ENCODE peak calls at places on chromosome 21, in eight cellular contexts. One of them, this sample, is unnamed.

GRCh38 chr21:23968008-23968407 is 1639.3 kb downstream of the MRPL39 start:
- DNase-seq in PC-3: no peak
- DNase-seq in uterus: no peak
- DNase-seq in heart right ventricle: no peak
- DNase-seq in AG04450: no peak
- DNase-seq in iPS DF 6.9: no peak
- DNase-seq in cardiac fibroblast: no peak
- DNase-seq in dorsolateral prefrontal cortex: no peak
- DNase-seq in this sample: no peak

GRCh38 chr21:44778499-44778911 is 23.1 kb downstream of the UBE2G2 start:
- DNase-seq in AG04450: no peak
- DNase-seq in heart right ventricle: no peak
- DNase-seq in dorsolateral prefrontal cortex: no peak
- DNase-seq in PC-3: peak; percentile 53
- DNase-seq in uterus: no peak
- DNase-seq in cardiac fibroblast: no peak
- DNase-seq in iPS DF 6.9: no peak
- DNase-seq in this sample: no peak

GRCh38 chr21:45644041-45644906 is 749 bp downstream of the PCBP3 start:
- DNase-seq in dorsolateral prefrontal cortex: no peak
- DNase-seq in uterus: no peak
- DNase-seq in iPS DF 6.9: no peak
- DNase-seq in heart right ventricle: peak; percentile 4
- DNase-seq in PC-3: peak; percentile 15
- DNase-seq in AG04450: no peak
- DNase-seq in cardiac fibroblast: peak; percentile 33
- DNase-seq in this sample: no peak

GRCh38 chr21:32411366-32412161 is 942 bp upstream of the EVA1C start:
- DNase-seq in uterus: peak; percentile 95
- DNase-seq in cardiac fibroblast: peak; percentile 78
- DNase-seq in heart right ventricle: peak; percentile 92
- DNase-seq in dorsolateral prefrontal cortex: peak; percentile 90
- DNase-seq in AG04450: no peak
- DNase-seq in iPS DF 6.9: no peak
- DNase-seq in PC-3: peak; percentile 66
- DNase-seq in this sample: peak; percentile 70

GRCh38 chr21:43613755-43614638 is 45.3 kb downstream of the HSF2BP start:
- DNase-seq in dorsolateral prefrontal cortex: no peak
- DNase-seq in cardiac fibroblast: peak; percentile 67
- DNase-seq in heart right ventricle: no peak
- DNase-seq in AG04450: no peak
- DNase-seq in uterus: no peak
- DNase-seq in iPS DF 6.9: no peak
- DNase-seq in PC-3: no peak
- DNase-seq in this sample: no peak

GRCh38 chr21:45590246-45590725 is 48.0 kb upstream of the SLC19A1 start:
- DNase-seq in iPS DF 6.9: no peak
- DNase-seq in cardiac fibroblast: peak; percentile 68
- DNase-seq in dorsolateral prefrontal cortex: no peak
- DNase-seq in heart right ventricle: peak; percentile 51
- DNase-seq in PC-3: peak; percentile 17
- DNase-seq in AG04450: no peak
- DNase-seq in uterus: peak; percentile 47
- DNase-seq in this sample: no peak

GRCh38 chr21:44353200-44353970 is at the start of gene TRPM2:
- DNase-seq in AG04450: no peak
- DNase-seq in uterus: no peak
- DNase-seq in cardiac fibroblast: peak; percentile 54
- DNase-seq in PC-3: no peak
- DNase-seq in dorsolateral prefrontal cortex: no peak
- DNase-seq in heart right ventricle: peak; percentile 64
- DNase-seq in iPS DF 6.9: no peak
- DNase-seq in this sample: no peak

GRCh38 chr21:43716376-43717165 is 2.4 kb upstream of the PDXK start:
- DNase-seq in heart right ventricle: no peak
- DNase-seq in uterus: no peak
- DNase-seq in PC-3: no peak
- DNase-seq in dorsolateral prefrontal cortex: no peak
- DNase-seq in cardiac fibroblast: no peak
- DNase-seq in iPS DF 6.9: no peak
- DNase-seq in AG04450: no peak
- DNase-seq in this sample: no peak

GRCh38 chr21:30193201-30193600 is 22.7 kb downstream of the CLDN8 start:
- DNase-seq in cardiac fibroblast: peak; percentile 33
- DNase-seq in PC-3: no peak
- DNase-seq in AG04450: no peak
- DNase-seq in dorsolateral prefrontal cortex: no peak
- DNase-seq in iPS DF 6.9: no peak
- DNase-seq in heart right ventricle: no peak
- DNase-seq in uterus: no peak
- DNase-seq in this sample: no peak

GRCh38 chr21:25563399-25564116 is 43.7 kb downstream of the MRPL39 start:
- DNase-seq in AG04450: no peak
- DNase-seq in uterus: no peak
- DNase-seq in PC-3: no peak
- DNase-seq in iPS DF 6.9: no peak
- DNase-seq in dorsolateral prefrontal cortex: no peak
- DNase-seq in cardiac fibroblast: no peak
- DNase-seq in heart right ventricle: no peak
- DNase-seq in this sample: no peak

GRCh38 chr21:30434033-30434631 is 4.1 kb downstream of the KRTAP13-4 start:
- DNase-seq in dorsolateral prefrontal cortex: no peak
- DNase-seq in uterus: no peak
- DNase-seq in heart right ventricle: no peak
- DNase-seq in PC-3: peak; percentile 78
- DNase-seq in AG04450: no peak
- DNase-seq in cardiac fibroblast: peak; percentile 41
- DNase-seq in iPS DF 6.9: peak; percentile 7
- DNase-seq in this sample: no peak

GRCh38 chr21:43271452-43272020 is 102.7 kb downstream of the CRYAA start:
- DNase-seq in iPS DF 6.9: no peak
- DNase-seq in uterus: no peak
- DNase-seq in cardiac fibroblast: no peak
- DNase-seq in heart right ventricle: no peak
- DNase-seq in PC-3: no peak
- DNase-seq in dorsolateral prefrontal cortex: no peak
- DNase-seq in AG04450: no peak
- DNase-seq in this sample: no peak

GRCh38 chr21:15446193-15446592 is 283.6 kb upstream of the USP25 start:
- DNase-seq in AG04450: no peak
- DNase-seq in iPS DF 6.9: no peak
- DNase-seq in heart right ventricle: no peak
- DNase-seq in dorsolateral prefrontal cortex: no peak
- DNase-seq in PC-3: no peak
- DNase-seq in cardiac fibroblast: no peak
- DNase-seq in uterus: no peak
- DNase-seq in this sample: no peak

GRCh38 chr21:37032877-37033471 is 26.5 kb downstream of the RIPPLY3 start:
- DNase-seq in dorsolateral prefrontal cortex: no peak
- DNase-seq in cardiac fibroblast: peak; percentile 75
- DNase-seq in heart right ventricle: no peak
- DNase-seq in AG04450: peak; percentile 3
- DNase-seq in PC-3: peak; percentile 92
- DNase-seq in iPS DF 6.9: no peak
- DNase-seq in uterus: no peak
- DNase-seq in this sample: no peak
- H3K4me3 ChIP-seq in dorsolateral prefrontal cortex: no peak overlapping the region
- H3K4me3 ChIP-seq in cardiac fibroblast: no peak overlapping the region
- H3K4me3 ChIP-seq in heart right ventricle: no peak overlapping the region
- H3K4me3 ChIP-seq in AG04450: no peak overlapping the region
- H3K4me3 ChIP-seq in PC-3: no peak overlapping the region
- H3K4me3 ChIP-seq in iPS DF 6.9: no peak overlapping the region
- H3K4me3 ChIP-seq in uterus: no peak overlapping the region
- H3K4me3 ChIP-seq in this sample: no peak overlapping the region

GRCh38 chr21:38295997-38296764 is 39.4 kb downstream of the KCNJ15 start:
- DNase-seq in cardiac fibroblast: peak; percentile 43
- DNase-seq in PC-3: peak; percentile 14
- DNase-seq in heart right ventricle: peak; percentile 26
- DNase-seq in AG04450: no peak
- DNase-seq in dorsolateral prefrontal cortex: no peak
- DNase-seq in uterus: no peak
- DNase-seq in iPS DF 6.9: no peak
- DNase-seq in this sample: no peak

GRCh38 chr21:38299651-38300050 is 42.9 kb downstream of the KCNJ15 start:
- DNase-seq in uterus: no peak
- DNase-seq in heart right ventricle: no peak
- DNase-seq in PC-3: no peak
- DNase-seq in cardiac fibroblast: no peak
- DNase-seq in dorsolateral prefrontal cortex: no peak
- DNase-seq in AG04450: no peak
- DNase-seq in iPS DF 6.9: no peak
- DNase-seq in this sample: no peak

GRCh38 chr21:38298833-38299232 is 42.0 kb downstream of the KCNJ15 start:
- DNase-seq in PC-3: no peak
- DNase-seq in uterus: no peak
- DNase-seq in AG04450: no peak
- DNase-seq in iPS DF 6.9: no peak
- DNase-seq in cardiac fibroblast: no peak
- DNase-seq in dorsolateral prefrontal cortex: no peak
- DNase-seq in heart right ventricle: no peak
- DNase-seq in this sample: no peak

GRCh38 chr21:38297871-38298270 is 41.1 kb downstream of the KCNJ15 start:
- DNase-seq in iPS DF 6.9: no peak
- DNase-seq in AG04450: no peak
- DNase-seq in dorsolateral prefrontal cortex: no peak
- DNase-seq in cardiac fibroblast: no peak
- DNase-seq in uterus: no peak
- DNase-seq in heart right ventricle: no peak
- DNase-seq in PC-3: no peak
- DNase-seq in this sample: no peak

DNA sequence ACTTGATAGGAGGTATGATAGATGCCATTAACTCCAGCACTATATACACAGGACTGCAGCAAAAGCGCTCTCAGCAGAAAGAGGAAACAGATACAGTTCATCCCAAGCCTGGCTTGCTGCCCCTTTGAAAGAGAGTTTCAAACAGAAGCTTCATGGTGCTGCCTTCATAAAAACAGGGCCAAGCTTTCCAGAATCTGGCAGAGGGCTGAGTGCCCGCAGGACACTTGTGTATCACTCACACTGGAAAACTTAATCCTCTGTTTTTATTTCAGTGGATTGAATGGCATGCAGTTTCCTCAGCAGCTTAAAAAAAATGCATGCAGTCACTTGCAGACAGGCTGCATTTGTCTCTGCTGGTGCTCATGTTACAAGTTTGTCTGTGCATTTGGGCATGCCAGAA is 40.4 kb downstream of the KCNJ15 start:
- DNase-seq in PC-3: no peak
- DNase-seq in dorsolateral prefrontal cortex: no peak
- DNase-seq in iPS DF 6.9: no peak
- DNase-seq in uterus: no peak
- DNase-seq in cardiac fibroblast: peak; percentile 41
- DNase-seq in AG04450: no peak
- DNase-seq in heart right ventricle: no peak
- DNase-seq in this sample: no peak
- H3K4me3 ChIP-seq in PC-3: no peak overlapping the region
- H3K4me3 ChIP-seq in dorsolateral prefrontal cortex: no peak overlapping the region
- H3K4me3 ChIP-seq in iPS DF 6.9: no peak overlapping the region
- H3K4me3 ChIP-seq in uterus: no peak overlapping the region
- H3K4me3 ChIP-seq in cardiac fibroblast: no peak overlapping the region
- H3K4me3 ChIP-seq in AG04450: no peak overlapping the region
- H3K4me3 ChIP-seq in heart right ventricle: no peak overlapping the region
- H3K4me3 ChIP-seq in this sample: no peak overlapping the region

GRCh38 chr21:46667191-46667734 is 31.8 kb downstream of the PRMT2 start:
- DNase-seq in dorsolateral prefrontal cortex: no peak
- DNase-seq in AG04450: no peak
- DNase-seq in uterus: no peak
- DNase-seq in cardiac fibroblast: peak; percentile 54
- DNase-seq in heart right ventricle: no peak
- DNase-seq in iPS DF 6.9: no peak
- DNase-seq in PC-3: peak; percentile 20
- DNase-seq in this sample: no peak

GRCh38 chr21:46664316-46664995 is 29.0 kb downstream of the PRMT2 start:
- DNase-seq in cardiac fibroblast: no peak
- DNase-seq in dorsolateral prefrontal cortex: no peak
- DNase-seq in PC-3: no peak
- DNase-seq in uterus: no peak
- DNase-seq in AG04450: no peak
- DNase-seq in iPS DF 6.9: no peak
- DNase-seq in heart right ventricle: no peak
- DNase-seq in this sample: no peak

GRCh38 chr21:46665566-46665965 is 30.1 kb downstream of the PRMT2 start:
- DNase-seq in heart right ventricle: no peak
- DNase-seq in uterus: no peak
- DNase-seq in PC-3: no peak
- DNase-seq in dorsolateral prefrontal cortex: no peak
- DNase-seq in iPS DF 6.9: no peak
- DNase-seq in AG04450: no peak
- DNase-seq in cardiac fibroblast: peak; percentile 7
- DNase-seq in this sample: no peak

GRCh38 chr21:46667735-46668380 is 32.4 kb downstream of the PRMT2 start:
- DNase-seq in cardiac fibroblast: peak; percentile 44
- DNase-seq in uterus: no peak
- DNase-seq in heart right ventricle: no peak
- DNase-seq in dorsolateral prefrontal cortex: no peak
- DNase-seq in iPS DF 6.9: no peak
- DNase-seq in PC-3: peak; percentile 19
- DNase-seq in AG04450: no peak
- DNase-seq in this sample: no peak

DNA sequence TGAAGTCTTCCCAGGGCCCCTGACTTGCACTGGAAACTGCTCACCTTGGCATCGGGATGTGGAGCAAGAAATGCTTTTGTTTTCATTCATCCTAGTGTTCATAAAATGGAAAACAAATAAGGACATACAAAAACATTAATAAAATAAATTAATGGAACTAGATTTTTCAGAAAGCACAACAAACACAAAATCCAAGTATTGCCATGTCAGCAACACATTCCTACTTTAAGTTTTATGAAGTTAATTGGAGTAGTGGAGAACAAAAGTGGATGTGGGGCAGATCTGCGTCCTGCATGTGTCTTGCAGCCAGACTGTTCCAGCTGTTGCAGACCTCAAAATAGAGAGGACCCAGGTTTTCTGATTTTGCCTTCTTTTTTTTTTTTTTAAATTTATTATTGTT is 32.9 kb downstream of the PRMT2 start:
- DNase-seq in PC-3: no peak
- DNase-seq in heart right ventricle: no peak
- DNase-seq in iPS DF 6.9: no peak
- DNase-seq in cardiac fibroblast: no peak
- DNase-seq in dorsolateral prefrontal cortex: no peak
- DNase-seq in AG04450: no peak
- DNase-seq in uterus: no peak
- DNase-seq in this sample: no peak
- H3K4me3 ChIP-seq in PC-3: peak overlapping the region; percentile 68
- H3K4me3 ChIP-seq in heart right ventricle: no peak overlapping the region
- H3K4me3 ChIP-seq in iPS DF 6.9: peak overlapping the region; percentile 49
- H3K4me3 ChIP-seq in cardiac fibroblast: peak overlapping the region; percentile 59
- H3K4me3 ChIP-seq in dorsolateral prefrontal cortex: no peak overlapping the region
- H3K4me3 ChIP-seq in AG04450: peak overlapping the region; percentile 62
- H3K4me3 ChIP-seq in uterus: no peak overlapping the region
- H3K4me3 ChIP-seq in this sample: peak overlapping the region; percentile 70

DNA sequence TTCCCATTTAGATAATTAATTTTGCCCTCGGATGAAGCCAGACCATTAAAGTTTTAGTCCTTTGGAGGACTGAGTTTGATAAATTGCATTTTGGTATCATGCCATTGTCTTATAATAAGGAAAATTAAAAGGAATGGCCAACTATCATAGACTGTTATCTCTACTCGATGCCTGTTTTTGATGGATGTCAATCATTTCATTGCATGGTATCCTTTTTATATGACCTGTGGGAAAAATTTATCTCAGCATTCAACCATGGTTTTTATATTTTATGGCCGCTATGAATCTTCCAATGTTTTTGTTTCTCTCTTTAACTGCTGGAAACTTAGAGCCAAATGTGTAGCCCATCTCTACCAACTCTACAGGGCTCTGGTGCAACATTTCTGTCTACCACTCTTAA is 9.9 kb upstream of the CCT8 start:
- DNase-seq in cardiac fibroblast: no peak
- DNase-seq in uterus: no peak
- DNase-seq in PC-3: no peak
- DNase-seq in heart right ventricle: no peak
- DNase-seq in dorsolateral prefrontal cortex: no peak
- DNase-seq in iPS DF 6.9: no peak
- DNase-seq in AG04450: no peak
- DNase-seq in this sample: no peak
- H3K4me3 ChIP-seq in cardiac fibroblast: no peak overlapping the region
- H3K4me3 ChIP-seq in uterus: no peak overlapping the region
- H3K4me3 ChIP-seq in PC-3: no peak overlapping the region
- H3K4me3 ChIP-seq in heart right ventricle: no peak overlapping the region
- H3K4me3 ChIP-seq in dorsolateral prefrontal cortex: no peak overlapping the region
- H3K4me3 ChIP-seq in iPS DF 6.9: no peak overlapping the region
- H3K4me3 ChIP-seq in AG04450: no peak overlapping the region
- H3K4me3 ChIP-seq in this sample: no peak overlapping the region